ENCODE peak calls at places on chromosomes 3 and 15, in ten cellular contexts. W is NCI-H748 treated with DMSO at 0.1 percent for 48 hours, Q is HTR-8/SVneo, Z is H54, H is HEK293T, N is heart left ventricle, I is fibroblast of the conjunctiva, O is endothelial cell, A is germinal center, D is GM13977. K is an unnamed sample.

GRCh38 chr15:78308422-78309021 is 9.1 kb upstream of the SKIC8 start:
- DNase-seq in W (peak), Q (peak), Z (no peak), H (peak), N (peak), I (peak), O (peak), A (peak), D (peak), K (no peak)

GRCh38 chr3:30626443-30627181 is 20.2 kb downstream of the TGFBR2 start:
- DNase-seq in W (no peak), Q (no peak), Z (no peak), H (no peak), N (no peak), I (no peak), O (no peak), A (no peak), D (no peak), K (no peak)

GRCh38 chr3:32885283-32885935 is 66.0 kb upstream of the CCR4 start:
- DNase-seq in W (no peak), Q (no peak), Z (no peak), H (no peak), N (no peak), I (no peak), O (no peak), A (no peak), D (no peak), K (no peak)

GRCh38 chr15:72047020-72047419 is 70.9 kb downstream of the MYO9A start:
- DNase-seq in W (no peak), Q (no peak), Z (no peak), H (no peak), N (no peak), I (no peak), O (no peak), A (no peak), D (no peak), K (no peak)

GRCh38 chr15:64152507-64153387 is 1.2 kb downstream of the SNX22 start:
- DNase-seq in W (no peak), Q (no peak), Z (no peak), H (no peak), N (peak), I (no peak), O (no peak), A (peak), D (peak), K (no peak)

GRCh38 chr3:64441861-64442260 is 216.6 kb upstream of the PRICKLE2 start:
- DNase-seq in W (peak), Q (no peak), Z (no peak), H (no peak), N (no peak), I (no peak), O (no peak), A (no peak), D (no peak), K (no peak)

GRCh38 chr3:133868758-133869429 is 26.8 kb downstream of the RAB6B start:
- DNase-seq in W (no peak), Q (no peak), Z (no peak), H (no peak), N (no peak), I (no peak), O (no peak), A (no peak), D (no peak), K (no peak)

GRCh38 chr15:60695713-60696522 is 217.0 kb upstream of the ICE2 start:
- DNase-seq in W (no peak), Q (no peak), Z (no peak), H (no peak), N (no peak), I (no peak), O (no peak), A (no peak), D (no peak), K (no peak)

GRCh38 chr3:59247402-59247841 is 197.6 kb upstream of the CFAP20DC start:
- DNase-seq in W (no peak), Q (no peak), Z (no peak), H (no peak), N (no peak), I (no peak), O (no peak), A (peak), D (peak), K (no peak)

GRCh38 chr3:127706312-127706711 is 33.6 kb downstream of the ABTB1 start:
- DNase-seq in W (no peak), Q (no peak), Z (no peak), H (no peak), N (peak), I (no peak), O (no peak), A (no peak), D (no peak), K (no peak)

GRCh38 chr3:180048840-180049239 is 12.1 kb upstream of the PEX5L start:
- DNase-seq in W (no peak), Q (no peak), Z (no peak), H (no peak), N (no peak), I (no peak), O (no peak), A (no peak), D (no peak), K (no peak)

GRCh38 chr3:143199998-143200909 is 80.7 kb downstream of the CHST2 start:
- DNase-seq in W (no peak), Q (no peak), Z (no peak), H (no peak), N (no peak), I (no peak), O (no peak), A (no peak), D (no peak), K (no peak)

GRCh38 chr3:184558726-184559125 is 2.9 kb upstream of the EPHB3 start:
- DNase-seq in W (no peak), Q (no peak), Z (no peak), H (no peak), N (peak), I (no peak), O (no peak), A (no peak), D (no peak), K (no peak)

GRCh38 chr3:172582712-172583111 is 59.5 kb upstream of the TNFSF10 start:
- DNase-seq in W (no peak), Q (no peak), Z (no peak), H (no peak), N (no peak), I (peak), O (no peak), A (no peak), D (no peak), K (no peak)

GRCh38 chr15:40357246-40357645 is 773 bp upstream of the DISP2 start:
- DNase-seq in W (no peak), Q (no peak), Z (no peak), H (no peak), N (no peak), I (no peak), O (no peak), A (no peak), D (no peak), K (no peak)

GRCh38 chr3:16064660-16065414 is 109.6 kb upstream of the GALNT15 start:
- DNase-seq in W (no peak), Q (no peak), Z (no peak), H (no peak), N (peak), I (peak), O (no peak), A (no peak), D (no peak), K (no peak)

GRCh38 chr15:42710662-42711061 is 26.3 kb downstream of the CDAN1 start:
- DNase-seq in W (no peak), Q (no peak), Z (no peak), H (no peak), N (no peak), I (no peak), O (no peak), A (no peak), D (no peak), K (no peak)

GRCh38 chr3:126850370-126851085 is 132.4 kb upstream of the PLXNA1 start:
- DNase-seq in W (no peak), Q (peak), Z (peak), H (no peak), N (peak), I (peak), O (no peak), A (no peak), D (no peak), K (no peak)

GRCh38 chr3:39136533-39137434 is 16.6 kb downstream of the CSRNP1 start:
- DNase-seq in W (no peak), Q (no peak), Z (no peak), H (no peak), N (no peak), I (no peak), O (no peak), A (no peak), D (no peak), K (no peak)

GRCh38 chr3:195096484-195097330 is 174.3 kb downstream of the XXYLT1 start:
- DNase-seq in W (no peak), Q (no peak), Z (no peak), H (no peak), N (peak), I (no peak), O (no peak), A (no peak), D (no peak), K (no peak)

K was measured in breast epithelium.